ENCODE peak calls at places on chromosome 5, in six cellular contexts. S, X, R, Y, A and I are unnamed samples.

GRCh38 chr5:171647043-171647899 is 138.3 kb upstream of the SMIM23 start:
- DNase-seq in S (no peak), Y (no peak), R (peak), X (no peak), A (no peak), I (no peak)

GRCh38 chr5:8756498-8757084 is 789.3 kb downstream of the SEMA5A start:
- DNase-seq in A (peak), X (peak), R (peak), S (no peak), Y (peak), I (peak)

GRCh38 chr5:6732634-6733410 is 19.6 kb downstream of the TENT4A start:
- DNase-seq in S (no peak), A (peak), R (peak), X (no peak), Y (no peak), I (no peak)

GRCh38 chr5:93941897-93942296 is 200.5 kb upstream of the POU5F2 start:
- DNase-seq in Y (no peak), A (no peak), R (no peak), S (no peak), X (peak), I (no peak)

GRCh38 chr5:139851558-139851957 is 56.0 kb downstream of the PSD2 start:
- DNase-seq in X (no peak), A (no peak), Y (no peak), R (no peak), S (no peak), I (no peak)

GRCh38 chr5:145681686-145682085 is 153.5 kb downstream of the PRELID2 start:
- DNase-seq in A (peak), Y (peak), R (peak), X (peak), S (peak), I (peak)

GRCh38 chr5:100779669-100780375 is 123.3 kb downstream of the ST8SIA4 start:
- DNase-seq in Y (no peak), X (no peak), A (no peak), S (peak), R (no peak), I (no peak)

GRCh38 chr5:101590384-101590783 is 687.3 kb upstream of the ST8SIA4 start:
- DNase-seq in R (no peak), Y (no peak), X (no peak), A (peak), S (no peak), I (no peak)

GRCh38 chr5:179832039-179832745 is 11.5 kb downstream of the SQSTM1 start:
- DNase-seq in X (no peak), R (no peak), S (no peak), Y (no peak), A (no peak), I (no peak)

GRCh38 chr5:125209650-125210049 is 463.2 kb upstream of the ZNF608 start:
- DNase-seq in Y (no peak), S (no peak), A (no peak), R (no peak), X (no peak), I (no peak)

GRCh38 chr5:140794594-140795258 is at the start of gene PCDHA2:
- DNase-seq in X (no peak), R (peak), Y (no peak), A (peak), S (no peak), I (no peak)

GRCh38 chr5:69137807-69138206 is 29.1 kb upstream of the CCNB1 start:
- DNase-seq in Y (no peak), X (no peak), A (no peak), R (no peak), S (no peak), I (no peak)

GRCh38 chr5:56155085-56155484 is 78.0 kb downstream of the ANKRD55 start:
- DNase-seq in R (no peak), A (peak), X (no peak), S (no peak), Y (no peak), I (no peak)

GRCh38 chr5:139711852-139712171 is 63.7 kb downstream of the CXXC5 start:
- DNase-seq in X (no peak), A (no peak), Y (no peak), S (no peak), R (no peak), I (no peak)

GRCh38 chr5:20028506-20028905 is 40.5 kb upstream of the CDH18 start:
- DNase-seq in X (no peak), S (no peak), Y (no peak), R (no peak), A (peak), I (no peak)

GRCh38 chr5:95718203-95718602 is 12.9 kb upstream of the RHOBTB3 start:
- DNase-seq in R (no peak), X (no peak), S (peak), A (no peak), Y (no peak), I (no peak)

GRCh38 chr5:92409131-92409530 is 1026.0 kb upstream of the ARRDC3 start:
- DNase-seq in A (peak), R (no peak), X (no peak), S (no peak), Y (no peak), I (no peak)

GRCh38 chr5:178227138-178227659 is 5.4 kb downstream of the PHYKPL start:
- DNase-seq in R (no peak), A (no peak), X (no peak), S (no peak), Y (no peak), I (no peak)

GRCh38 chr5:100706796-100707195 is 171.6 kb downstream of the FAM174A start:
- DNase-seq in Y (peak), X (no peak), A (peak), R (no peak), S (peak), I (no peak)

GRCh38 chr5:67809589-67809988 is 406.0 kb upstream of the PIK3R1 start:
- DNase-seq in S (no peak), A (no peak), R (no peak), Y (no peak), X (no peak), I (no peak)

GRCh38 chr5:133423618-133424282 is 188.6 kb downstream of the FSTL4 start:
- DNase-seq in A (peak), R (peak), X (peak), Y (peak), S (peak), I (peak)

GRCh38 chr5:57082441-57083067 is 91.3 kb upstream of the GPBP1 start:
- DNase-seq in X (no peak), S (peak), Y (peak), R (peak), A (peak), I (no peak)

GRCh38 chr5:33997331-33997983 is 10.4 kb downstream of the AMACR start:
- DNase-seq in Y (peak), A (peak), S (peak), R (peak), X (peak), I (peak)

GRCh38 chr5:83306572-83307241 is 164.8 kb upstream of the VCAN start:
- DNase-seq in A (peak), R (no peak), S (peak), Y (no peak), X (no peak), I (peak)

GRCh38 chr5:103358305-103358996 is 99.9 kb downstream of the MACIR start:
- DNase-seq in A (no peak), R (no peak), S (no peak), Y (no peak), X (no peak), I (no peak)

GRCh38 chr5:42555010-42555409 is 131.8 kb downstream of the GHR start:
- DNase-seq in R (no peak), S (no peak), X (no peak), Y (no peak), A (no peak), I (no peak)

GRCh38 chr5:14753947-14754346 is 89.4 kb downstream of the OTULIN start:
- DNase-seq in Y (no peak), S (no peak), R (no peak), X (no peak), A (no peak), I (no peak)

GRCh38 chr5:14036947-14037346 is 92.5 kb upstream of the DNAH5 start:
- DNase-seq in X (no peak), R (no peak), A (peak), S (no peak), Y (peak), I (no peak)

GRCh38 chr5:6328173-6328572 is 50.2 kb downstream of the MED10 start:
- DNase-seq in A (peak), X (no peak), Y (no peak), S (peak), R (peak), I (peak)

GRCh38 chr5:77168884-77169254 is 41.6 kb upstream of the PDE8B start:
- DNase-seq in S (no peak), X (no peak), A (peak), Y (no peak), R (no peak), I (no peak)

GRCh38 chr5:36301858-36302603 is at the start of gene RANBP3L:
- DNase-seq in A (peak), Y (no peak), R (peak), S (peak), X (peak), I (no peak)